ENCODE peak calls at places on chromosomes 3 and 15, in five cellular contexts. S is astrocyte of the spinal cord, P is WERI-Rb-1, F is dorsolateral prefrontal cortex, O is GM20000. N is an unnamed sample.

GRCh38 chr15:92244703-92245102 is 149.0 kb upstream of the ST8SIA2 start:
- DNase-seq in S (no peak), P (peak), F (no peak), O (no peak), N (no peak)

GRCh38 chr3:42300013-42300412 is 34.0 kb upstream of the CCK start:
- DNase-seq in S (peak), P (no peak), F (no peak), O (peak), N (peak)

GRCh38 chr3:195809796-195810454 is 1.8 kb downstream of the MUC4 start:
- DNase-seq in S (peak), P (no peak), F (no peak), O (no peak), N (no peak)

GRCh38 chr3:40381904-40382616 is 4.9 kb upstream of the ENTPD3 start:
- DNase-seq in S (no peak), P (no peak), F (no peak), O (no peak), N (no peak)

GRCh38 chr3:29348311-29348710 is 67.4 kb downstream of the RBMS3 start:
- DNase-seq in S (no peak), P (no peak), F (no peak), O (no peak), N (no peak)

GRCh38 chr3:10672422-10672821 is 143.6 kb upstream of the SLC6A11 start:
- DNase-seq in S (no peak), P (no peak), F (no peak), O (no peak), N (no peak)

GRCh38 chr3:72973786-72974185 is 22.8 kb upstream of the PPP4R2 start:
- DNase-seq in S (no peak), P (no peak), F (no peak), O (no peak), N (no peak)

GRCh38 chr3:194494951-194495374 is 8.2 kb upstream of the ATP13A3 start:
- DNase-seq in S (no peak), P (no peak), F (no peak), O (no peak), N (no peak)

GRCh38 chr15:25244731-25245585 is 193.9 kb downstream of the UBE3A start:
- DNase-seq in S (no peak), P (peak), F (peak), O (no peak), N (peak)

GRCh38 chr15:90266485-90266884 is 1.0 kb downstream of the NGRN start:
- DNase-seq in S (no peak), P (no peak), F (no peak), O (no peak), N (no peak)

GRCh38 chr3:184523825-184524615 is 37.6 kb upstream of the EPHB3 start:
- DNase-seq in S (peak), P (no peak), F (no peak), O (no peak), N (no peak)

GRCh38 chr3:182609575-182610156 is 183.6 kb upstream of the ATP11B start:
- DNase-seq in S (no peak), P (no peak), F (no peak), O (no peak), N (peak)

GRCh38 chr3:192212335-192212734 is 515.0 kb downstream of the FGF12 start:
- DNase-seq in S (no peak), P (no peak), F (no peak), O (no peak), N (no peak)
- TF ChIP-seq CTCF in S (peak), P (no peak), F (no peak), O (no peak), N (no peak)

DNA sequence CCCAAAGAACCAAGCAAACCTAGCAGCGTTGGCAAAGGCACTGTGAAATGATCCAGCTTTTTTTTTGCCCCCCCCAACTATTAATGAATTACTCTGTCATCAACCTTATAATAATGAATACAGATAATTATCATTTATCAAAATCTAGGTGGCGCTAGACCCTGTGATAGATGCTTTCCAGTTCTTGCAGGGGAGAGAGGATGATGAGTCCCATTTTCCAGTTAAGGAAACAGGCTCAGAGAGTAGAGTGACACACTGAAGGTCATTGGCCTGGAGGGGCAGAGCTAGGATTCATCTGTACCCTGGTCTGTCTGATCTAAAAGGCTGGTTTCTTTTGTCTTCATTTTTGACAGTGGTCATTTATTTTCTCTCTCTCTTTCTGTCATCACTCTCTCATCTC is 5.0 kb downstream of the ACOX2 start:
- DNase-seq in S (no peak), P (no peak), F (no peak), O (no peak), N (no peak)
- TF ChIP-seq CTCF in S (peak), P (no peak), F (no peak), O (no peak), N (no peak)

GRCh38 chr3:137046746-137047145 is 89.0 kb downstream of the IL20RB start:
- DNase-seq in S (no peak), P (no peak), F (no peak), O (no peak), N (no peak)

GRCh38 chr3:137050281-137050680 is 92.5 kb downstream of the IL20RB start:
- DNase-seq in S (no peak), P (no peak), F (no peak), O (no peak), N (no peak)

GRCh38 chr3:137052298-137052697 is 94.5 kb downstream of the IL20RB start:
- DNase-seq in S (no peak), P (no peak), F (no peak), O (no peak), N (no peak)

GRCh38 chr3:137041251-137041650 is 83.5 kb downstream of the IL20RB start:
- DNase-seq in S (no peak), P (no peak), F (no peak), O (no peak), N (no peak)

DNA sequence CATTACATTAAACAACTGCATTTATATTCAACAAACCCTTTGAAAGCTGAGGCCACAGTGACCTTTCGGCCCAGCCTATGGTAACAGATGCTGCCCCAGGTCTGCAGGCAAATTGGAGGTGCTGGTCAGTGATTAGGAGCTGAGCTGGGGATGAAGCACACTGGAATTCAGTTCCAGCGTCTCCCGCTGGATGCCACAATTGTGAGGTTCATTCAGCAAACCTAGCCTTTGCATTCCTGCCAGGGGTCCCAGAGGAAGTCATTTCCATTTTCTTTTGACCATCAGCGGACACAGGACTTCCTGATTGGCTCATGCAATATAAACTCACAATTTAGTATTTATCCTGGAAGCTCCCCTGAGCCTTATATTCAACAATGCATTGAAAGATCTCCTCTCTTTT is 89.5 kb downstream of the IL20RB start:
- DNase-seq in S (no peak), P (no peak), F (no peak), O (no peak), N (no peak)
- TF ChIP-seq CTCF in S (no peak), P (no peak), F (no peak), O (no peak), N (no peak)

GRCh38 chr3:15525790-15526189 is 4.3 kb upstream of the COLQ start:
- DNase-seq in S (no peak), P (no peak), F (no peak), O (no peak), N (no peak)

GRCh38 chr3:15531346-15531745 is 9.8 kb upstream of the COLQ start:
- DNase-seq in S (no peak), P (no peak), F (no peak), O (no peak), N (no peak)

GRCh38 chr3:15528881-15529537 is 7.5 kb upstream of the COLQ start:
- DNase-seq in S (no peak), P (peak), F (no peak), O (no peak), N (no peak)

GRCh38 chr3:15523660-15524417 is 2.3 kb upstream of the COLQ start:
- DNase-seq in S (no peak), P (no peak), F (no peak), O (no peak), N (no peak)

DNA sequence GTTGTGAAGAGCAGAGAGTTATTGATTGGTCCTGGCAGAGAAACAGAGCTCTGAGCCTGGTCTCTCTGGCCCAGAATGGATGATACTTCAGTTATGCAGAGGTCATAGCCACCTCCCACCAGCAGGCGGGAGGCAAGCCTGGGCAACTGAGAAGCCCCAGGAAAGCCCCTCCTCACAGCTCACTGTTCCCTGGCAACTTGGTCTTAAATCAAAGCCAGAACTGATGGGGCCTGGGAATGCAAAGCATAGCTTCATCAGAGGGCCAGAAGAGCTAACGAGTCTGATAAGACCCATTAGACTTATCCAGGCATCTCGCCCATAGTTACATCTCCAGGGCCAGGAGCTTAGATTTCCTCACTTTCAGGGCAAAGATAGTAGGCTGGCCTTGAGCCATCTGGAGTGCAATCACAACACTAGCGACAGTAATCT is 5.5 kb upstream of the COLQ start:
- DNase-seq in S (no peak), P (peak), F (no peak), O (peak), N (peak)
- TF ChIP-seq CTCF in S (peak), P (peak), F (no peak), O (no peak), N (peak)

DNA sequence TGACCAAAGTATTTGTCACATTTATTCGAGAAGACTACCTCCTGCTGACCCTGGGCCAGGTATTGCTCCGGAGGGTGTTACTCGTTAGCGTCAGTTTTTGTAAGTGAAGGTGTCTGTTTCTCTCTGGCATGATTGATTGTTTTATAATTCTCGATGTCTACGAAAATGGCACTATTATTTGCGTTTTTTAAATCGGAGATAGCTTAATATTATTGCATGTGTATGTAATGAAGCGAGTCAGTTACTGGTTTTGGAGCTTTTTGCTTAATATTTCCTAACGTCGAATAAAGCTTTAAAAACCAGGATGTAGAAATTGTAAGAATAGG is 439 bp downstream of the DZIP3 start:
- DNase-seq in S (no peak), P (no peak), F (no peak), O (no peak), N (no peak)
- TF ChIP-seq CTCF in S (no peak), P (no peak), F (no peak), O (no peak), N (no peak)

GRCh38 chr3:39289107-39289506 is 9.3 kb upstream of the CX3CR1 start:
- DNase-seq in S (no peak), P (no peak), F (no peak), O (no peak), N (no peak)
- TF ChIP-seq CTCF in S (no peak), P (no peak), F (no peak), O (no peak), N (no peak)